ENCODE peak calls at places on chromosomes 7 and 10, in eight cellular contexts. Y, B, L, E, U, H, J and W are unnamed samples.

GRCh38 chr10:117421985-117422384 is 46.7 kb upstream of the PDZD8 start:
- DNase-seq in Y (no peak), B (no peak), L (no peak), E (no peak), U (no peak), H (no peak), J (no peak), W (no peak)

GRCh38 chr7:77528368-77528767 is 8.7 kb upstream of the PTPN12 start:
- DNase-seq in Y (no peak), B (no peak), L (peak), E (no peak), U (no peak), H (no peak), J (no peak), W (no peak)

GRCh38 chr10:71996598-71997371 is 32.6 kb downstream of the CHST3 start:
- DNase-seq in Y (no peak), B (no peak), L (no peak), E (no peak), U (no peak), H (no peak), J (no peak), W (no peak)

GRCh38 chr7:19558527-19558926 is 150.3 kb downstream of the POLR1F start:
- DNase-seq in Y (no peak), B (peak), L (peak), E (no peak), U (no peak), H (no peak), J (no peak), W (no peak)

GRCh38 chr7:33678675-33679335 is 226.5 kb upstream of the BMPER start:
- DNase-seq in Y (no peak), B (no peak), L (no peak), E (no peak), U (no peak), H (no peak), J (no peak), W (no peak)

GRCh38 chr10:116210588-116211346 is 62.2 kb downstream of the GFRA1 start:
- DNase-seq in Y (no peak), B (no peak), L (no peak), E (no peak), U (no peak), H (no peak), J (no peak), W (no peak)

GRCh38 chr10:77430530-77430929 is 207.1 kb downstream of the KCNMA1 start:
- DNase-seq in Y (no peak), B (no peak), L (no peak), E (no peak), U (no peak), H (no peak), J (no peak), W (no peak)

GRCh38 chr10:86365346-86366032 is 1.1 kb downstream of the GRID1 start:
- DNase-seq in Y (no peak), B (no peak), L (no peak), E (no peak), U (no peak), H (no peak), J (no peak), W (no peak)

GRCh38 chr10:125134916-125135770 is 25.2 kb downstream of the CTBP2 start:
- DNase-seq in Y (no peak), B (no peak), L (no peak), E (no peak), U (no peak), H (no peak), J (no peak), W (no peak)

GRCh38 chr7:135102372-135102771 is 45.5 kb upstream of the TMEM140 start:
- DNase-seq in Y (no peak), B (no peak), L (no peak), E (no peak), U (no peak), H (no peak), J (no peak), W (no peak)

GRCh38 chr10:19843487-19843886 is 27.3 kb downstream of the PLXDC2 start:
- DNase-seq in Y (no peak), B (peak), L (no peak), E (no peak), U (no peak), H (no peak), J (no peak), W (no peak)

GRCh38 chr7:2523461-2523905 is 3.9 kb downstream of the LFNG start:
- DNase-seq in Y (no peak), B (no peak), L (peak), E (peak), U (no peak), H (no peak), J (no peak), W (no peak)

GRCh38 chr7:2072042-2072441 is 160.7 kb downstream of the MAD1L1 start:
- DNase-seq in Y (no peak), B (no peak), L (no peak), E (no peak), U (no peak), H (no peak), J (no peak), W (no peak)

GRCh38 chr10:3813986-3814831 is 29.2 kb upstream of the KLF6 start:
- DNase-seq in Y (no peak), B (peak), L (no peak), E (no peak), U (no peak), H (no peak), J (no peak), W (no peak)

GRCh38 chr10:61175331-61175730 is 231.3 kb upstream of the RHOBTB1 start:
- DNase-seq in Y (no peak), B (peak), L (no peak), E (no peak), U (no peak), H (no peak), J (no peak), W (no peak)

GRCh38 chr7:117127585-117128168 is 174.4 kb downstream of the ST7 start:
- DNase-seq in Y (no peak), B (peak), L (no peak), E (peak), U (no peak), H (peak), J (peak), W (no peak)

GRCh38 chr7:37394158-37394557 is 54.5 kb downstream of the ELMO1 start:
- DNase-seq in Y (no peak), B (no peak), L (no peak), E (no peak), U (no peak), H (no peak), J (no peak), W (no peak)

GRCh38 chr10:115432188-115432819 is 339.1 kb downstream of the ATRNL1 start:
- DNase-seq in Y (no peak), B (peak), L (no peak), E (no peak), U (no peak), H (no peak), J (no peak), W (no peak)

GRCh38 chr10:123582084-123582989 is 83.8 kb upstream of the GPR26 start:
- DNase-seq in Y (peak), B (peak), L (no peak), E (peak), U (no peak), H (peak), J (peak), W (peak)

GRCh38 chr10:75959209-75959608 is 527.8 kb downstream of the LRMDA start:
- DNase-seq in Y (no peak), B (peak), L (peak), E (no peak), U (peak), H (no peak), J (no peak), W (no peak)

GRCh38 chr7:110853263-110853662 is 237.7 kb upstream of the LRRN3 start:
- DNase-seq in Y (no peak), B (no peak), L (no peak), E (no peak), U (no peak), H (no peak), J (no peak), W (no peak)

GRCh38 chr7:21030237-21030636 is 243.6 kb upstream of the SP8 start:
- DNase-seq in Y (no peak), B (no peak), L (no peak), E (no peak), U (no peak), H (no peak), J (no peak), W (no peak)

GRCh38 chr7:21023841-21024502 is 237.3 kb upstream of the SP8 start:
- DNase-seq in Y (no peak), B (no peak), L (no peak), E (no peak), U (no peak), H (no peak), J (no peak), W (no peak)

GRCh38 chr7:21028990-21029337 is 242.3 kb upstream of the SP8 start:
- DNase-seq in Y (no peak), B (no peak), L (no peak), E (no peak), U (no peak), H (no peak), J (no peak), W (no peak)

GRCh38 chr7:21028186-21028989 is 241.7 kb upstream of the SP8 start:
- DNase-seq in Y (no peak), B (peak), L (peak), E (peak), U (no peak), H (no peak), J (no peak), W (no peak)
- TF ChIP-seq CTCF in Y (no peak), B (no peak), L (peak), E (no peak), U (no peak), H (no peak), J (no peak), W (no peak)

DNA sequence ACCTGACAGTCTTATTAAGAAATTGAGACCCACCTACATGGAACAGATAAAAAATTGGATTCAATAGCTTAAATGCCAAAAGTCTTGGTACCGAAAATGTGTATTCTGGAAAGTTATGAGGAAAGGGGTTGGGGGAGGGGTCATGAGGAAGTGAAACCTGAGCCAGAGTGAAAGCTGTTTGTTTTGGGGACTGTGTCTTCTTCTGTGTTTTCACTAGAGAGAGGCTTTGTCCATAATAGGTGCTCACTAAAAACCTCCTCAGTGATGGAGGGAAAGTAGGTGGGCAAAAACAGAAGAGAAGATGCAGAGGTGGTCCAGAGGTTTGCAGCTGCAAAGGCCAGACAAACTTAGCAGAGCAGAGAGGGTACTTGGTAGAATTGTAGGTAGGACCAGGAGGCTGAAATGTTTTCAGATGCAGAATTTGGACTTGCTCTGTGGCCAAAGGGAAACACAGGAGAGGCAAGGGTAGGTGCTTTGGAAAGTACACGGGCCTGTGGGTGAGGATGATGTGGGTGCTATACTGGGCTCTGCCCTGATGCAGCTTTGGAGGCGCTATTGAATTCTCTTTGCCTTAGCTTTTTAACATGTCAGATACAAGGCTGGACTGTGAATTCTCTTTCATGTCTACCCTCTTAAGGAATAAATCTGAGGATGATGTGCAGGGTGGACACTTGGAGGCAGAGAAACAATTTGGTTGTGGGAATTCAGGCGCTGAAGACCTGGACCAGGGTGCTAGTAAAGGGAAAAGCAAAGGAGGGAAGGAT is 254.6 kb downstream of the PTEN start:
- DNase-seq in Y (no peak), B (no peak), L (no peak), E (no peak), U (no peak), H (no peak), J (no peak), W (no peak)
- TF ChIP-seq CTCF in Y (no peak), B (peak), L (peak), E (no peak), U (peak), H (no peak), J (no peak), W (peak)

GRCh38 chr10:132518572-132519381 is 18.8 kb upstream of the INPP5A start:
- DNase-seq in Y (no peak), B (no peak), L (no peak), E (peak), U (no peak), H (peak), J (peak), W (no peak)
- TF ChIP-seq CTCF in Y (no peak), B (no peak), L (no peak), E (no peak), U (no peak), H (no peak), J (no peak), W (no peak)

GRCh38 chr7:132441935-132442334 is 134.3 kb downstream of the PLXNA4 start:
- DNase-seq in Y (no peak), B (no peak), L (no peak), E (no peak), U (no peak), H (no peak), J (no peak), W (no peak)

GRCh38 chr7:132446666-132447217 is 129.5 kb downstream of the PLXNA4 start:
- DNase-seq in Y (no peak), B (no peak), L (no peak), E (no peak), U (no peak), H (no peak), J (no peak), W (no peak)

GRCh38 chr7:132440126-132440525 is 136.1 kb downstream of the PLXNA4 start:
- DNase-seq in Y (no peak), B (no peak), L (no peak), E (no peak), U (no peak), H (no peak), J (no peak), W (no peak)

GRCh38 chr7:132446265-132446664 is 130.0 kb downstream of the PLXNA4 start:
- DNase-seq in Y (no peak), B (no peak), L (no peak), E (no peak), U (no peak), H (no peak), J (no peak), W (no peak)

GRCh38 chr7:132443776-132444520 is 132.3 kb downstream of the PLXNA4 start:
- DNase-seq in Y (no peak), B (no peak), L (no peak), E (no peak), U (no peak), H (no peak), J (no peak), W (no peak)
- TF ChIP-seq CTCF in Y (no peak), B (no peak), L (no peak), E (no peak), U (no peak), H (no peak), J (no peak), W (no peak)

GRCh38 chr10:102064868-102065560 is at the start of gene HPS6:
- DNase-seq in Y (peak), B (peak), L (peak), E (peak), U (peak), H (peak), J (peak), W (peak)
- TF ChIP-seq CTCF in Y (no peak), B (no peak), L (peak), E (no peak), U (peak), H (no peak), J (peak), W (peak)